ENCODE peak calls at places on chromosomes 13 and 19, in seven cellular contexts. W is A549, E is dorsolateral prefrontal cortex, X is fibroblast of pulmonary artery, Y is fibroblast of the aortic adventitia, U is tibial artery, R is cardiac muscle cell. K is an unnamed sample.

GRCh38 chr13:25281937-25282332 is 5.4 kb downstream of the MTMR6 start:
- DNase-seq in W (no peak), E (no peak), X (no peak), Y (no peak), U (no peak), R (no peak), K (no peak)

GRCh38 chr19:19064811-19065745 is 1.3 kb downstream of the SLC25A42 start:
- DNase-seq in W (no peak), E (no peak), X (no peak), Y (no peak), U (no peak), R (peak), K (no peak)

GRCh38 chr13:94280845-94281244 is 198.6 kb downstream of the DCT start:
- DNase-seq in W (no peak), E (no peak), X (no peak), Y (no peak), U (no peak), R (no peak), K (no peak)

GRCh38 chr19:21569497-21569870 is 64.1 kb downstream of the ZNF429 start:
- DNase-seq in W (no peak), E (no peak), X (no peak), Y (no peak), U (no peak), R (peak), K (peak)

GRCh38 chr19:1847684-1848398 is 442 bp downstream of the REXO1 start:
- DNase-seq in W (no peak), E (no peak), X (peak), Y (peak), U (no peak), R (peak), K (peak)

GRCh38 chr19:33227242-33227650 is 1.6 kb upstream of the SLC7A10 start:
- DNase-seq in W (no peak), E (no peak), X (peak), Y (no peak), U (no peak), R (peak), K (peak)

GRCh38 chr13:47623862-47624261 is 377.2 kb downstream of the SUCLA2 start:
- DNase-seq in W (no peak), E (no peak), X (no peak), Y (no peak), U (no peak), R (no peak), K (no peak)

GRCh38 chr13:24341439-24341838 is 32.1 kb downstream of the C1QTNF9 start:
- DNase-seq in W (no peak), E (no peak), X (no peak), Y (peak), U (no peak), R (no peak), K (peak)

GRCh38 chr19:54030895-54031586 is 32.7 kb downstream of the VSTM1 start:
- DNase-seq in W (peak), E (no peak), X (peak), Y (peak), U (no peak), R (peak), K (peak)

GRCh38 chr13:85597790-85598500 is 201.3 kb downstream of the SLITRK6 start:
- DNase-seq in W (no peak), E (no peak), X (peak), Y (no peak), U (no peak), R (no peak), K (peak)

GRCh38 chr19:45141203-45141900 is 19.4 kb downstream of the NKPD1 start:
- DNase-seq in W (no peak), E (no peak), X (no peak), Y (no peak), U (no peak), R (no peak), K (no peak)

GRCh38 chr13:98910501-98910951 is 67.3 kb downstream of the DOCK9 start:
- DNase-seq in W (peak), E (no peak), X (peak), Y (peak), U (peak), R (peak), K (peak)

GRCh38 chr19:29564574-29565005 is 38.8 kb downstream of the VSTM2B start:
- DNase-seq in W (no peak), E (no peak), X (no peak), Y (no peak), U (no peak), R (no peak), K (no peak)

GRCh38 chr19:33186431-33186830 is 7.7 kb upstream of the LRP3 start:
- DNase-seq in W (no peak), E (no peak), X (no peak), Y (no peak), U (no peak), R (no peak), K (no peak)

GRCh38 chr19:19490247-19490968 is 24.9 kb downstream of the TSSK6 start:
- DNase-seq in W (peak), E (peak), X (peak), Y (peak), U (peak), R (peak), K (peak)

GRCh38 chr19:38679839-38680238 is 32.4 kb downstream of the ACTN4 start:
- DNase-seq in W (peak), E (no peak), X (no peak), Y (no peak), U (no peak), R (no peak), K (peak)

GRCh38 chr19:8640402-8641004 is 10.1 kb downstream of the NFILZ start:
- DNase-seq in W (peak), E (no peak), X (no peak), Y (no peak), U (peak), R (peak), K (peak)

GRCh38 chr13:73497430-73497829 is 438.6 kb downstream of the KLF5 start:
- DNase-seq in W (no peak), E (no peak), X (no peak), Y (no peak), U (no peak), R (no peak), K (no peak)

GRCh38 chr19:16822648-16823047 is 6.5 kb upstream of the SIN3B start:
- DNase-seq in W (no peak), E (no peak), X (no peak), Y (no peak), U (no peak), R (no peak), K (no peak)

GRCh38 chr13:45242524-45242923 is 41.7 kb upstream of the KCTD4 start:
- DNase-seq in W (no peak), E (no peak), X (no peak), Y (no peak), U (no peak), R (no peak), K (no peak)

GRCh38 chr13:33372251-33372919 is 86.8 kb upstream of the STARD13 start:
- DNase-seq in W (no peak), E (no peak), X (no peak), Y (no peak), U (no peak), R (no peak), K (no peak)

GRCh38 chr13:32905864-32906180 is 110.4 kb upstream of the KL start:
- DNase-seq in W (no peak), E (no peak), X (peak), Y (peak), U (peak), R (no peak), K (no peak)

GRCh38 chr13:99086149-99086868 is 108.4 kb upstream of the DOCK9 start:
- DNase-seq in W (peak), E (peak), X (peak), Y (peak), U (peak), R (peak), K (peak)

GRCh38 chr19:15264061-15264932 is 32.0 kb upstream of the EPHX3 start:
- DNase-seq in W (peak), E (peak), X (peak), Y (peak), U (peak), R (peak), K (peak)

GRCh38 chr19:49949735-49950589 is 11.0 kb downstream of the SIGLEC11 start:
- DNase-seq in W (no peak), E (no peak), X (no peak), Y (no peak), U (no peak), R (no peak), K (no peak)

GRCh38 chr19:8017808-8018207 is 12.4 kb upstream of the ELAVL1 start:
- DNase-seq in W (no peak), E (no peak), X (no peak), Y (no peak), U (no peak), R (no peak), K (no peak)

GRCh38 chr13:29702912-29703351 is 107.4 kb upstream of the SLC7A1 start:
- DNase-seq in W (peak), E (no peak), X (peak), Y (peak), U (peak), R (peak), K (peak)

GRCh38 chr19:18317998-18318800 is 4.7 kb downstream of the LSM4 start:
- DNase-seq in W (no peak), E (no peak), X (no peak), Y (no peak), U (no peak), R (no peak), K (no peak)

GRCh38 chr13:60019119-60019993 is 144.4 kb downstream of the DIAPH3 start:
- DNase-seq in W (no peak), E (no peak), X (peak), Y (peak), U (no peak), R (peak), K (peak)

GRCh38 chr19:50891253-50891625 is 18.0 kb downstream of the KLK2 start:
- DNase-seq in W (no peak), E (no peak), X (no peak), Y (no peak), U (no peak), R (no peak), K (no peak)

GRCh38 chr13:100234524-100235136 is 145.7 kb downstream of the PCCA start:
- DNase-seq in W (peak), E (no peak), X (peak), Y (peak), U (no peak), R (peak), K (peak)

GRCh38 chr19:33629826-33630375 is 8.1 kb downstream of the CHST8 start:
- DNase-seq in W (no peak), E (no peak), X (no peak), Y (no peak), U (no peak), R (no peak), K (no peak)

GRCh38 chr13:39773833-39774232 is 118.4 kb downstream of the COG6 start:
- DNase-seq in W (no peak), E (no peak), X (peak), Y (peak), U (no peak), R (no peak), K (peak)

GRCh38 chr13:79541426-79542049 is 60.6 kb downstream of the NDFIP2 start:
- DNase-seq in W (peak), E (no peak), X (peak), Y (peak), U (no peak), R (peak), K (peak)

GRCh38 chr13:85261757-85262346 is 537.4 kb downstream of the SLITRK6 start:
- DNase-seq in W (no peak), E (no peak), X (peak), Y (no peak), U (no peak), R (peak), K (peak)

GRCh38 chr13:113765241-113765910 is 6.3 kb downstream of the TMEM255B start:
- DNase-seq in W (no peak), E (no peak), X (no peak), Y (no peak), U (no peak), R (no peak), K (no peak)

GRCh38 chr19:10112895-10113591 is 1.6 kb downstream of the P2RY11 start:
- DNase-seq in W (peak), E (no peak), X (peak), Y (no peak), U (no peak), R (peak), K (peak)

GRCh38 chr19:10111405-10111811 is at the start of gene P2RY11:
- DNase-seq in W (no peak), E (no peak), X (no peak), Y (no peak), U (no peak), R (no peak), K (no peak)

GRCh38 chr19:10113592-10113963 is 2.1 kb downstream of the P2RY11 start:
- DNase-seq in W (no peak), E (no peak), X (no peak), Y (no peak), U (no peak), R (no peak), K (no peak)

GRCh38 chr19:10110972-10111317 is 548 bp upstream of the P2RY11 start:
- DNase-seq in W (no peak), E (no peak), X (no peak), Y (no peak), U (no peak), R (no peak), K (no peak)

GRCh38 chr19:10112037-10112751 is 701 bp downstream of the P2RY11 start:
- DNase-seq in W (peak), E (no peak), X (no peak), Y (no peak), U (no peak), R (peak), K (peak)
- H3K4me3 ChIP-seq in W (no peak), E (no peak), X (no peak), Y (no peak), U (no peak), R (no peak), K (no peak)

GRCh38 chr19:32138416-32138815 is 207.0 kb upstream of the ZNF507 start:
- DNase-seq in W (no peak), E (no peak), X (no peak), Y (no peak), U (no peak), R (no peak), K (no peak)
- TF ChIP-seq CTCF in W (no peak), E (no peak), X (no peak), Y (no peak), U (no peak), R (no peak), K (no peak)

GRCh38 chr19:6796278-6796677 is 23.8 kb downstream of the VAV1 start:
- DNase-seq in W (no peak), E (no peak), X (no peak), Y (no peak), U (no peak), R (no peak), K (no peak)

GRCh38 chr19:6803036-6803404 is 30.5 kb downstream of the VAV1 start:
- DNase-seq in W (no peak), E (no peak), X (no peak), Y (no peak), U (no peak), R (no peak), K (no peak)

GRCh38 chr19:6801397-6802086 is 29.0 kb downstream of the VAV1 start:
- DNase-seq in W (peak), E (peak), X (peak), Y (no peak), U (peak), R (peak), K (peak)

GRCh38 chr19:6802336-6803035 is 30.0 kb downstream of the VAV1 start:
- DNase-seq in W (peak), E (peak), X (no peak), Y (no peak), U (peak), R (peak), K (peak)

GRCh38 chr19:6800991-6801396 is 28.5 kb downstream of the VAV1 start:
- DNase-seq in W (peak), E (no peak), X (peak), Y (peak), U (no peak), R (peak), K (peak)
- H3K4me3 ChIP-seq in W (peak), E (no peak), X (no peak), Y (no peak), U (peak), R (no peak), K (peak)

GRCh38 chr19:58519355-58520256 is at the start of gene ZBTB45:
- DNase-seq in W (peak), E (peak), X (peak), Y (peak), U (peak), R (peak), K (peak)
- TF ChIP-seq CTCF in W (peak), E (peak), X (peak), Y (peak), U (peak), R (peak), K (peak)